ENCODE peak calls at places on chromosomes 3 and 15, in six cellular contexts. Y is K562, T is GM12878, B is HCT116, I is HepG2, R is H1. L is an unnamed sample.

GRCh38 chr3:46289551-46289950 is 47.3 kb downstream of the CCR3 start:
- DNase-seq in Y (no peak), T (no peak), B (no peak), I (no peak), R (no peak), L (no peak)

GRCh38 chr3:53030864-53031445 is 14.9 kb downstream of the SFMBT1 start:
- DNase-seq in Y (no peak), T (no peak), B (no peak), I (no peak), R (no peak), L (no peak)

GRCh38 chr3:9826815-9827574 is 16.8 kb downstream of the RPUSD3 start:
- DNase-seq in Y (peak), T (no peak), B (no peak), I (peak), R (no peak), L (no peak)

GRCh38 chr15:34154725-34155204 is 52.9 kb downstream of the PGBD4 start:
- DNase-seq in Y (peak), T (no peak), B (peak), I (no peak), R (no peak), L (no peak)

GRCh38 chr15:68151277-68151676 is 53.9 kb downstream of the CALML4 start:
- DNase-seq in Y (no peak), T (no peak), B (no peak), I (no peak), R (no peak), L (no peak)

GRCh38 chr3:124467980-124468902 is 262.0 kb upstream of the UMPS start:
- DNase-seq in Y (peak), T (no peak), B (peak), I (peak), R (peak), L (peak)

GRCh38 chr3:177906573-177907229 is 629.5 kb upstream of the KCNMB2 start:
- DNase-seq in Y (no peak), T (no peak), B (no peak), I (no peak), R (no peak), L (no peak)

GRCh38 chr3:108327168-108327567 is 30.8 kb downstream of the HHLA2 start:
- DNase-seq in Y (no peak), T (no peak), B (no peak), I (no peak), R (no peak), L (no peak)

GRCh38 chr3:95237783-95238182 is 1174.9 kb downstream of the NSUN3 start:
- DNase-seq in Y (no peak), T (no peak), B (no peak), I (no peak), R (no peak), L (no peak)

GRCh38 chr3:33787328-33788009 is 11.0 kb upstream of the PDCD6IP start:
- DNase-seq in Y (peak), T (no peak), B (peak), I (peak), R (no peak), L (peak)

GRCh38 chr3:48694610-48695051 is 8.9 kb upstream of the NCKIPSD start:
- DNase-seq in Y (no peak), T (no peak), B (peak), I (no peak), R (no peak), L (no peak)

GRCh38 chr3:108001457-108001856 is 89.4 kb downstream of the CD47 start:
- DNase-seq in Y (no peak), T (no peak), B (no peak), I (no peak), R (no peak), L (no peak)

DNA sequence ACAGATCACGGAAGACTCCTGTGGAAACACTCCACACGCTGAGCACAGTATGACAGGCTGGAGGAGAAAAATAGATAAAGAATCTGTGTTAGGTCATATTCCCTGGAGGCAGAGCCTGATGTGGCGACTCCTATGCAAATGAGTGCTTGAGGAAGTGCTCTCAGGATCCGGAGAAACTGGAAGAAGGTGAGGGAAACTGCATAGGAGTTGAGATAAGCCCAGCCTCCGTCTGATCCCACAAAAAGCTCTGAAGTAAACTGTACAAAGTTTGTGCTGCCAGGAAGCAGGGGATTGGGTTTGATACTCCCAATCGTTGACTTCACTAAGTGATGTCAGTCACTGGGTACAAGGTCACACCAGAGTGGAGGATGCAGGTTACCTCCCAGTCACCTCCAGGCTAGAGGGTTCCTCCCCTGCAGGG is 33.4 kb downstream of the OSBPL10 start:
- DNase-seq in Y (no peak), T (no peak), B (no peak), I (no peak), R (no peak), L (peak)
- TF ChIP-seq JUND in Y (no peak), T (no peak), B (no peak), I (no peak), R (no peak), L (no peak)

GRCh38 chr3:79085166-79085565 is 682.6 kb downstream of the ROBO1 start:
- DNase-seq in Y (no peak), T (no peak), B (no peak), I (no peak), R (no peak), L (no peak)
- TF ChIP-seq JUND in Y (no peak), T (no peak), B (no peak), I (no peak), R (no peak), L (no peak)

GRCh38 chr3:190338717-190339116 is 16.5 kb upstream of the CLDN1 start:
- DNase-seq in Y (no peak), T (no peak), B (peak), I (no peak), R (no peak), L (no peak)

GRCh38 chr3:190333961-190334360 is 11.7 kb upstream of the CLDN1 start:
- DNase-seq in Y (no peak), T (no peak), B (no peak), I (no peak), R (no peak), L (no peak)

GRCh38 chr3:190339130-190339529 is 16.9 kb upstream of the CLDN1 start:
- DNase-seq in Y (no peak), T (peak), B (peak), I (peak), R (no peak), L (peak)

GRCh38 chr3:190340071-190340470 is 17.8 kb upstream of the CLDN1 start:
- DNase-seq in Y (no peak), T (no peak), B (no peak), I (no peak), R (no peak), L (no peak)

DNA sequence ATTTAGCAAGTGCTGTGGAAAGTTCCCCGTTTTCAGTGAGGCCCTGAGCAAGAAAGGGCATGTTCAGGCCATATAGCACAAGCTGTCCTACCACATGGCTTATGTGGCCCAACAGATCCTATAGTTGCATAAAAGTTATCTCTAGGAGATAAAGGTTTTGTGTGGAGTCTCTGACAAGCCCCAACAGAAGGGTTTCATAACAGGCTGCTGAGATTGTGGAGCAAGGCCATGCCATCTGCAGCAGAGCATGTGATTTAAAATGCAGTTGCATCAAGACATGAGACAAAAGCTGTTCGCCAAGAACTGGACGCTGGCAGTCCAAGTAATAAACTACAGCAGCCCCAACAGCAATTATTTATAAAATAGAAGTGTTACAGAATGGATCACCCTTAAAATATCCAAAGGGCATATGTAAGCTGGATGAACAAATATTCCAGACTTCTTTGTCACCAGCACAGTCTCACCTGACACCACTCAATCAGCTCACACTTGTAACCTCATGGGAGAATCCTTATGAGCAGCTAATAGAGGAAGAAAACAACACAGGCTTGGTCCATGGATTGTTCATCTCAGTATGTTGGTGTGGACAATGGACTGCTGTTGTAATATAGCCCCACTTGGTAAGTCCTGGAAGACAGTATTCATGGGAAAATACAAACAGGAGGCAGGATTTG is 14.4 kb upstream of the CLDN1 start:
- DNase-seq in Y (no peak), T (no peak), B (no peak), I (no peak), R (no peak), L (no peak)
- TF ChIP-seq JUND in Y (no peak), T (no peak), B (no peak), I (no peak), R (no peak), L (no peak)

GRCh38 chr15:94107652-94108051 is 123.7 kb upstream of the MCTP2 start:
- DNase-seq in Y (no peak), T (no peak), B (no peak), I (no peak), R (no peak), L (no peak)

GRCh38 chr15:94110476-94111130 is 120.8 kb upstream of the MCTP2 start:
- DNase-seq in Y (no peak), T (no peak), B (no peak), I (peak), R (no peak), L (no peak)

GRCh38 chr15:94100814-94101213 is 130.5 kb upstream of the MCTP2 start:
- DNase-seq in Y (no peak), T (no peak), B (no peak), I (no peak), R (no peak), L (no peak)

DNA sequence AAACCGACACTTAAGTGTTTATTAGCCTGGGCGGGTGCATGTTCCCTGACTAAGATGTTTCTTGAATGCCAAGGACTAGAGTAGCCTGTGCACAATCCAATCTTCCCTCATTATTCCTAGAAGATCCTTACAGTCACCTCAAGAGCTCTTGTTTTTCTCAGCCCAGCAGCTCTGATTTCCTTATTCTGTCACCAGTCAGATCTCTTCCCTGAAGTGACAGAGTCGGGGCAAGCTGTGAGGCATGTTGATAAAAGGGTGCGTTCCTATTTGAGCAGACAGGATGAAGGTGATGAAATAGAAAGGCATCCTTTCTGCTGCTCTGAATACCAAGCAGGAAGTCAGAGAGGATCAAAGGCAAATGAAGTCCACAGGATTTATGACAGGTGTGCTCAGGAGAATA is 125.6 kb upstream of the MCTP2 start:
- DNase-seq in Y (no peak), T (no peak), B (no peak), I (peak), R (no peak), L (no peak)
- TF ChIP-seq JUND in Y (no peak), T (no peak), B (no peak), I (no peak), R (no peak), L (no peak)

GRCh38 chr3:159565313-159565712 is 423.3 kb upstream of the IL12A start:
- DNase-seq in Y (no peak), T (no peak), B (no peak), I (no peak), R (no peak), L (no peak)
- TF ChIP-seq JUND in Y (no peak), T (no peak), B (no peak), I (no peak), R (no peak), L (no peak)

GRCh38 chr3:11510001-11510760 is 133.5 kb downstream of the VGLL4 start:
- DNase-seq in Y (peak), T (no peak), B (no peak), I (no peak), R (no peak), L (no peak)
- TF ChIP-seq JUND in Y (no peak), T (no peak), B (no peak), I (no peak), R (no peak), L (no peak)

GRCh38 chr15:27774191-27774590 is 324.9 kb downstream of the OCA2 start:
- DNase-seq in Y (no peak), T (no peak), B (no peak), I (no peak), R (no peak), L (no peak)
- TF ChIP-seq JUND in Y (no peak), T (no peak), B (no peak), I (no peak), R (no peak), L (no peak)

GRCh38 chr3:7029562-7029961 is 168.6 kb downstream of the GRM7 start:
- DNase-seq in Y (no peak), T (no peak), B (no peak), I (no peak), R (no peak), L (no peak)

DNA sequence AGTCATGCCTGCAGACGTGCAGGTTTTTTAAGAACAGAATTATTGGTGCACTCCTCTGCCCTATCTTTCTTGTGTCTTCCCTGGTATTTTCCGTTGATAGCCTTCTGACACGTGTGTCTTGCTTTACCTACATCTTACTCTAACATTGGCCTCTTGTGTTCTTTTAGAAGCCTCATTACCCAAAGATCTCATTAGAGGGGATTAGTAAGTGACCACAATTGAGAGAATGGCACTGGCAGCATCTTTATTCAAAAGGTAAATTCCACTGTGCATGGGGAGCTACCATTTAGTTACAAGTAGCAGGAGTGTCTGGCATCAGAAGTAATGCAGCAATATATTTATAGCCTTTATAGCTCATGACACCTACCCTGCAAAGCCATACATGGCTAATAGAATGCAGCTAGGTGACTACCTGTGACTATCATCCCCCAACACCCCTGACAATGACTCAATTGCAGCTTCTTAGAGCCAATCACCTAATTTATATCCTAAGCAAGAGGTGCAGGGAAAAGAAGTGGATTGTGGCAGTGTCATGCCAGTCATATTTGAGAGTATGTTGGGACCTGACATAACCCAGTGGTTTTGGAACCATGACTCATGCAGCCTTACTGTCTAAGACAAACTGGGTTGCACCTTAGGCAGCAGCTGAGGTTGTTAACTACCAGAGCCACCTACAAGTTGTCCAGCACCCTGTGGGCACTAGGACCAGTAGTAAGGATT is 164.8 kb downstream of the GRM7 start:
- DNase-seq in Y (no peak), T (no peak), B (no peak), I (no peak), R (no peak), L (no peak)
- TF ChIP-seq JUND in Y (no peak), T (no peak), B (no peak), I (no peak), R (no peak), L (no peak)

GRCh38 chr3:50627407-50628051 is 10.6 kb downstream of the MAPKAPK3 start:
- DNase-seq in Y (peak), T (no peak), B (peak), I (no peak), R (no peak), L (no peak)
- TF ChIP-seq JUND in Y (no peak), T (no peak), B (no peak), I (no peak), R (no peak), L (no peak)

L was measured in T47D.